ENCODE peak calls at places on chromosomes 12 and 14, in six cellular contexts. One of them, this sample, is unnamed.

GRCh38 chr14:29749327-29749726 is 178.3 kb downstream of the PRKD1 start:
- DNase-seq in AG09309: no peak
- DNase-seq in sigmoid colon: no peak
- DNase-seq in stomach: no peak
- DNase-seq in fibroblast of lung: peak
- DNase-seq in uterus: no peak
- DNase-seq in this sample: no peak

GRCh38 chr12:66482880-66483279 is 180.6 kb downstream of the HELB start:
- DNase-seq in fibroblast of lung: peak
- DNase-seq in stomach: no peak
- DNase-seq in sigmoid colon: no peak
- DNase-seq in AG09309: no peak
- DNase-seq in uterus: no peak
- DNase-seq in this sample: no peak

GRCh38 chr14:21313512-21313911 is 33.6 kb downstream of the RPGRIP1 start:
- DNase-seq in fibroblast of lung: no peak
- DNase-seq in sigmoid colon: no peak
- DNase-seq in stomach: no peak
- DNase-seq in AG09309: no peak
- DNase-seq in uterus: no peak
- DNase-seq in this sample: no peak

GRCh38 chr12:95884998-95885397 is 26.2 kb downstream of the SNRPF start:
- DNase-seq in sigmoid colon: no peak
- DNase-seq in fibroblast of lung: no peak
- DNase-seq in AG09309: no peak
- DNase-seq in uterus: no peak
- DNase-seq in stomach: no peak
- DNase-seq in this sample: no peak

GRCh38 chr14:85508863-85509262 is 21.1 kb upstream of the FLRT2 start:
- DNase-seq in fibroblast of lung: no peak
- DNase-seq in stomach: no peak
- DNase-seq in sigmoid colon: no peak
- DNase-seq in uterus: no peak
- DNase-seq in AG09309: no peak
- DNase-seq in this sample: no peak

GRCh38 chr14:99156026-99156425 is 116.0 kb downstream of the BCL11B start:
- DNase-seq in uterus: no peak
- DNase-seq in stomach: peak
- DNase-seq in fibroblast of lung: no peak
- DNase-seq in AG09309: no peak
- DNase-seq in sigmoid colon: peak
- DNase-seq in this sample: no peak

GRCh38 chr14:75294649-75295033 is 16.0 kb downstream of the FOS start:
- DNase-seq in fibroblast of lung: no peak
- DNase-seq in stomach: no peak
- DNase-seq in AG09309: no peak
- DNase-seq in uterus: no peak
- DNase-seq in sigmoid colon: peak
- DNase-seq in this sample: no peak

GRCh38 chr12:123237646-123238329 is 4.6 kb downstream of the MTRFR start:
- DNase-seq in fibroblast of lung: peak
- DNase-seq in uterus: peak
- DNase-seq in sigmoid colon: peak
- DNase-seq in stomach: peak
- DNase-seq in AG09309: peak
- DNase-seq in this sample: peak

GRCh38 chr12:1246637-1247036 is 255.6 kb downstream of the ERC1 start:
- DNase-seq in AG09309: peak
- DNase-seq in stomach: no peak
- DNase-seq in uterus: no peak
- DNase-seq in fibroblast of lung: no peak
- DNase-seq in sigmoid colon: no peak
- DNase-seq in this sample: no peak

GRCh38 chr14:104804481-104805325 is 3.8 kb downstream of the ZBTB42 start:
- DNase-seq in AG09309: no peak
- DNase-seq in uterus: no peak
- DNase-seq in stomach: no peak
- DNase-seq in fibroblast of lung: no peak
- DNase-seq in sigmoid colon: no peak
- DNase-seq in this sample: no peak

GRCh38 chr12:128531153-128531552 is 264.2 kb downstream of the TMEM132C start:
- DNase-seq in uterus: no peak
- DNase-seq in AG09309: no peak
- DNase-seq in fibroblast of lung: no peak
- DNase-seq in sigmoid colon: no peak
- DNase-seq in stomach: no peak
- DNase-seq in this sample: no peak
- TF ChIP-seq CTCF in uterus: no peak
- TF ChIP-seq CTCF in AG09309: no peak
- TF ChIP-seq CTCF in fibroblast of lung: no peak
- TF ChIP-seq CTCF in sigmoid colon: no peak
- TF ChIP-seq CTCF in stomach: no peak
- TF ChIP-seq CTCF in this sample: no peak

DNA sequence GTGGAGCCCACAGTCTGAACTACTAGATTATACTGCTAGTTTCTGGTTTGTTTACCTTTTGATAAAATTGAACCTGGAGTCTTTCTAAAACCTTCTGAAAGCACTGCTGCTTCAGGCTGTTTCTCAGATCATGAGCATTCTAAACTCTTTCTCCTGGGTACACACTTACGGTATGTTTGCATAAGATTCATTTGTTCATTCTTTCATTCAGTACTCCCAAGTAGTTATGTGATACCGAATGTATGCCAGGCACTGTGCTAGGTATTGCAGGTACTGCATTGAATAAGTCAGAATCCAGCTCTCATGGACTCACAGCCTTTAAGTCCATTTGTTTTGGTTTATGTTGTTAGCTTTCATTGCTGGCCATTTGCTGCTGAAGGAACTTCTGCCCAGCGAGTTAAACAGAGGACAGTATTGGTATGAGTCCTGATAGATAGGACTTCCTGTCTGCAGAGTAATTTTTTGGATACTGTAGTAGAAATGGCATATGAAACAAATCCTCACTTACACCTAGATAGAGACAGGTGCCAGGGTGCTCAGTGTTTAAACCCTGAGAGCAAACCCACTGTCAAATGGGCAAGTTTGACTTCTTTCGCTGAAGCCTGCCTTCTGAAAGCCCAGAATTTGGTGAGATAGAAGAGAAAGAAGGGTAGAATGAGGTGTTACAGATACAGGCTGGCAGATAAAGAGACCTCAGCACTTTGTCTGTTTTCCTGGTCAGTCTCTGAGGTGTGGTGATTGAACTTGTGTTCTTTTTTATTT is 2.1 kb downstream of the SUSD6 start:
- DNase-seq in fibroblast of lung: no peak
- DNase-seq in AG09309: no peak
- DNase-seq in stomach: no peak
- DNase-seq in sigmoid colon: no peak
- DNase-seq in uterus: no peak
- DNase-seq in this sample: no peak
- H3K4me3 ChIP-seq in fibroblast of lung: no peak
- H3K4me3 ChIP-seq in AG09309: no peak
- H3K4me3 ChIP-seq in stomach: peak
- H3K4me3 ChIP-seq in sigmoid colon: peak
- H3K4me3 ChIP-seq in uterus: no peak
- H3K4me3 ChIP-seq in this sample: no peak

GRCh38 chr14:69720912-69721311 is 46.0 kb upstream of the SRSF5 start:
- DNase-seq in uterus: no peak
- DNase-seq in stomach: no peak
- DNase-seq in AG09309: no peak
- DNase-seq in fibroblast of lung: no peak
- DNase-seq in sigmoid colon: no peak
- DNase-seq in this sample: no peak
- TF ChIP-seq CTCF in uterus: no peak
- TF ChIP-seq CTCF in stomach: no peak
- TF ChIP-seq CTCF in AG09309: no peak
- TF ChIP-seq CTCF in fibroblast of lung: no peak
- TF ChIP-seq CTCF in sigmoid colon: no peak
- TF ChIP-seq CTCF in this sample: no peak

DNA sequence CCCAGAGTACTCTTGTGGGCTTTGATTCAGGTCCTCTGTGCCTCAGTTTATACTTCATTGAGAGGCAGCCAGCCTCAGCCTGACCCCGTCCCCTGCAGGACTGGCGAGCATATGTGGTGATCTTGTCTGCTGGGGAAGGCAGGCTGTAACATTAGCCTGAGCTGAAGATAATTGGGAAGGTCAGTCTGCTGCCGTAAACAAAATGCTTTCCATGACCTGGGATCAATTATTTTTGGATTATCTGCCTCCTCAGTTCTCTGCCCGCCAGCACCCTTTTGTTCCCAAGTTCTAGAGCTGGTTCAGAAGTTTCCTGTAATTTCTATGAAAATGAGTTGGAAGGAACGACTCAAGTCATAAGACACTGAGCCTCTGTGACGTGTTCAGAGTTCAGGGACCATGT is 4.5 kb downstream of the ORAI1 start:
- DNase-seq in uterus: no peak
- DNase-seq in stomach: no peak
- DNase-seq in fibroblast of lung: no peak
- DNase-seq in sigmoid colon: no peak
- DNase-seq in AG09309: no peak
- DNase-seq in this sample: no peak
- H3K4me3 ChIP-seq in uterus: no peak
- H3K4me3 ChIP-seq in stomach: no peak
- H3K4me3 ChIP-seq in fibroblast of lung: no peak
- H3K4me3 ChIP-seq in sigmoid colon: no peak
- H3K4me3 ChIP-seq in AG09309: no peak
- H3K4me3 ChIP-seq in this sample: no peak

This sample was measured in retinal pigment epithelial cell.